ENCODE peak calls at places on chromosomes 16 and 17, in seven cellular contexts. W, J, A, Z, U, D and B are unnamed samples. For H3K4me1, the result is how much of the 10 kb centered on the place peaks cover.

GRCh38 chr17:13230908-13231307 is 213.1 kb upstream of the ELAC2 start:
- DNase-seq in W (no peak), J (no peak), A (no peak), Z (no peak), U (no peak), D (no peak), B (no peak)

GRCh38 chr16:54366005-54366634 is 79.5 kb upstream of the IRX3 start:
- DNase-seq in W (no peak), J (no peak), A (no peak), Z (no peak), U (no peak), D (no peak), B (no peak)

GRCh38 chr17:10072086-10072485 is 126.3 kb downstream of the GAS7 start:
- DNase-seq in W (no peak), J (no peak), A (no peak), Z (no peak), U (no peak), D (no peak), B (no peak)

GRCh38 chr16:55184052-55184451 is 140.0 kb upstream of the IRX6 start:
- DNase-seq in W (no peak), J (no peak), A (no peak), Z (no peak), U (no peak), D (no peak), B (no peak)

GRCh38 chr16:82041542-82041941 is 6.5 kb downstream of the HSD17B2 start:
- DNase-seq in W (no peak), J (no peak), A (no peak), Z (no peak), U (no peak), D (no peak), B (no peak)

GRCh38 chr16:29742683-29743275 is 3.0 kb downstream of the C16orf54 start:
- DNase-seq in W (no peak), J (no peak), A (no peak), Z (no peak), U (no peak), D (no peak), B (no peak)

GRCh38 chr17:80842456-80843053 is 149.1 kb upstream of the CHMP6 start:
- DNase-seq in W (no peak), J (no peak), A (no peak), Z (no peak), U (no peak), D (no peak), B (no peak)

GRCh38 chr17:6047966-6048365 is 22.2 kb upstream of the WSCD1 start:
- DNase-seq in W (no peak), J (no peak), A (no peak), Z (no peak), U (no peak), D (no peak), B (peak)

GRCh38 chr17:39196820-39197331 is 593 bp downstream of the CACNB1 start:
- DNase-seq in W (peak), J (no peak), A (peak), Z (no peak), U (peak), D (no peak), B (no peak)

GRCh38 chr16:76222853-76223252 is 54.3 kb upstream of the CNTNAP4 start:
- DNase-seq in W (no peak), J (no peak), A (no peak), Z (no peak), U (no peak), D (no peak), B (no peak)

GRCh38 chr17:53142890-53143289 is 679.8 kb upstream of the KIF2B start:
- DNase-seq in W (no peak), J (no peak), A (no peak), Z (no peak), U (no peak), D (no peak), B (peak)

GRCh38 chr16:27326251-27326650 is 12.5 kb downstream of the IL4R start:
- DNase-seq in W (peak), J (no peak), A (no peak), Z (no peak), U (no peak), D (no peak), B (no peak)
- H3K4me1 ChIP-seq in W (under half), J (under half), A (under half), Z (under half), U (under half), D (under half), B (under half)

GRCh38 chr17:34386925-34387550 is 24.0 kb upstream of the CCL1 start:
- DNase-seq in W (peak), J (no peak), A (no peak), Z (peak), U (no peak), D (no peak), B (no peak)
- H3K4me1 ChIP-seq in W (under half), J (under half), A (under half), Z (under half), U (under half), D (under half), B (under half)

GRCh38 chr16:79276506-79276905 is 324.0 kb downstream of the MAF start:
- DNase-seq in W (no peak), J (no peak), A (no peak), Z (no peak), U (no peak), D (no peak), B (no peak)
- H3K4me1 ChIP-seq in W (under half), J (under half), A (under half), Z (under half), U (under half), D (under half), B (under half)

DNA sequence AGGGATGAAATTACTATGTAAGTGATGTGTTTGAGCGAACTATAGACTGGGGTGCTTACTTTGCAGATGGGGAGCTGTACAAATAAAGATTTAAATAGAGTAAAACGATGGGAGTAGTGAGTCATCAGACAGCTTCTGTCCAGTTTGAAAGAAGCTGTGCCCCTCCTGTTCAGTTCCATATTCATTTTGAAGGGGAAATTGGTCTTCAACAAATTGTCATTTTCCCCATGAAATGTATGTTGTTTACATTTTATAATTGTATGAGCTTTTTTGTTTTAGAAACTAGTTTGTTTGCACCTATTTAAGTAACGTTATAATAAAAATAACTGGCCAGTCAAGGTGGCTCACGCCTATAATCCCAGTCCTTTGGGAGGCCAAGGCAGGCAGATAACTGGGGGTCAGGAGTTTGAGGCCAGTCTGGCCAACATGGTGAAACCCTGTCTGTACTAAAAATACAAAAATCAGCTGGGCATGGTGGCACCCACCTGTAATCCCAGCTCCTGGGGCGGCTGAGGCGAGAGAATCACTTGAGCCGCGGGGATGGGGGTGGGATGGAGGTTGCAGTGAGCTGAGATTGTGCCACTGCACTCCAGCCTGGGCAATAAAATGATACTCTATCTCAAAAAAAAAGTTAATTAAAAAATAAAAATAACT is 20.2 kb downstream of the SEC14L1 start:
- DNase-seq in W (no peak), J (no peak), A (no peak), Z (no peak), U (no peak), D (no peak), B (no peak)
- H3K4me1 ChIP-seq in W (under half), J (under half), A (under half), Z (under half), U (under half), D (under half), B (under half)

DNA sequence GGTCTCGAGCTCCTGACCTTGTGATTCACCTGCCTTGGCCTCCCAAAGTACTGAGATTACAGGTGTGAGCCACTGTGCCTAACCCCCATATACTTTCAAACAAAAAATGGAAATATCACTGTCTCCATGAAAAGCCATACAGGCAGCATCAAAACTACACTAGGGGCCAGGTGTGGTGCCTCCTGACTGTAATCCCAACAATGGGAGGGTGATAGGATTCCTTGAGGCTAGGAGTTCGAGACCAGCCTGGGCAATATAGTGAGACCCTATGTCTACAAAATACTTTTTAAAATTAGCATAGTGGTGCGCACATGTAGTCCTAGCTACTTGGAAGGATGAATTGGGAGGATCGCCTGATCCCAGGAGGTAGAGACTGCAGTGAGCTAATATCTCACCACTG is 15.7 kb downstream of the HMOX2 start:
- DNase-seq in W (no peak), J (no peak), A (no peak), Z (no peak), U (no peak), D (no peak), B (no peak)
- H3K4me1 ChIP-seq in W (under half), J (under half), A (under half), Z (under half), U (under half), D (under half), B (under half)

DNA sequence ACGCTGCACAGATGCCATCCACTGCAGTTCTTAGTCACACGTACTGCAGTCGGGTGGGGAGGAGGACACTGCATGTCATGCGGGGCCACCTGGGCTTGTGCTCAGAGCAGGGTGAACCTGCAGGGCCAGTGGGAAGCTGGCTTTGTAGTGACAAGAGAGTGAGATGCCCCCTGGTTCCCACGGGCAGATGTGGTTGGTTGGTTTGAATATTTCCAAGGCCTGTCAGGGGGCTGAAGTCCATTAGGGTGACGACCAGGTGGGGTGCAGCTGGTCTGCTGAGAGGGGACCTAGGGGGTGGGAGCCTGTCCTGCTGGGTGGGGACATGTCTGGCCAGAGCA is 14.3 kb downstream of the ZNF213 start:
- DNase-seq in W (peak), J (no peak), A (no peak), Z (no peak), U (no peak), D (no peak), B (no peak)
- H3K4me1 ChIP-seq in W (under half), J (under half), A (under half), Z (under half), U (under half), D (under half), B (under half)

GRCh38 chr16:12257926-12258561 is 281.5 kb downstream of the SNX29 start:
- DNase-seq in W (no peak), J (no peak), A (no peak), Z (no peak), U (no peak), D (no peak), B (no peak)
- H3K4me1 ChIP-seq in W (under half), J (under half), A (under half), Z (under half), U (under half), D (under half), B (under half)

GRCh38 chr16:50615891-50616290 is 65.2 kb downstream of the SNX20 start:
- DNase-seq in W (no peak), J (no peak), A (no peak), Z (no peak), U (no peak), D (no peak), B (no peak)
- H3K4me1 ChIP-seq in W (under half), J (under half), A (under half), Z (under half), U (under half), D (under half), B (under half)

DNA sequence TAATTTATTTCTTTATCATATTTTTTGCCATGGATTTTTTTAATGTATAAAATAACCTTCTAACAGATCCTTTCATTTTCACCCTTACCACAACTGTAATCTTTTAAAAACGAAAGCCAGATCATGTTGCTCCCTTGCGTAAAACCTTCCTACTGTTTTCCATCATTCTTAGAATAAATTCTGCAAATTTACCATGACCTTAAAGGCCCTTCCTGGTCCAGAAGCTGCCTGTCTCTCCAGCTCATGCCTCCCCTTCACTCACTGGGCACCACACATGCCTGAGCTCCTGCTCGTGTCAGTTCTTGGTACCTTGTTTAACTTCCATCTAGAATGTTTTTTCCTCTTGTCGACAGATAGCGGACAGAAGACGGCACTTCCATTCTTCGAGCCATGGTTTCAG is 245.0 kb upstream of the CDH5 start:
- DNase-seq in W (no peak), J (no peak), A (no peak), Z (peak), U (no peak), D (no peak), B (no peak)
- H3K4me1 ChIP-seq in W (under half), J (under half), A (under half), Z (under half), U (under half), D (under half), B (under half)